ENCODE peak calls at places on chromosomes 7 and 10, in ten cellular contexts. One of them, this sample, is unnamed. For H3K4me1, the result is how much of the 10 kb centered on the place peaks cover.

GRCh38 chr10:5987747-5988146 is 10.4 kb upstream of the IL15RA start:
- DNase-seq in SK-N-SH: no peak
- DNase-seq in GM23248: no peak
- DNase-seq in psoas muscle: peak
- DNase-seq in suprapubic skin: peak
- DNase-seq in right cardiac atrium: peak
- DNase-seq in IMR-90: no peak
- DNase-seq in astrocyte: no peak
- DNase-seq in fibroblast of lung: no peak
- DNase-seq in colonic mucosa: no peak
- DNase-seq in this sample: no peak

GRCh38 chr7:81167934-81168333 is 249.1 kb upstream of the SEMA3C start:
- DNase-seq in SK-N-SH: no peak
- DNase-seq in GM23248: no peak
- DNase-seq in psoas muscle: no peak
- DNase-seq in suprapubic skin: no peak
- DNase-seq in right cardiac atrium: no peak
- DNase-seq in IMR-90: no peak
- DNase-seq in astrocyte: no peak
- DNase-seq in fibroblast of lung: no peak
- DNase-seq in colonic mucosa: no peak
- DNase-seq in this sample: no peak

GRCh38 chr7:97959046-97959445 is 30.9 kb downstream of the OCM2 start:
- DNase-seq in SK-N-SH: no peak
- DNase-seq in GM23248: no peak
- DNase-seq in psoas muscle: no peak
- DNase-seq in suprapubic skin: no peak
- DNase-seq in right cardiac atrium: no peak
- DNase-seq in IMR-90: no peak
- DNase-seq in astrocyte: no peak
- DNase-seq in fibroblast of lung: no peak
- DNase-seq in colonic mucosa: no peak
- DNase-seq in this sample: no peak

GRCh38 chr10:48215148-48215982 is 59.1 kb downstream of the FRMPD2 start:
- DNase-seq in SK-N-SH: peak
- DNase-seq in GM23248: peak
- DNase-seq in psoas muscle: no peak
- DNase-seq in suprapubic skin: no peak
- DNase-seq in right cardiac atrium: no peak
- DNase-seq in IMR-90: peak
- DNase-seq in astrocyte: no peak
- DNase-seq in fibroblast of lung: peak
- DNase-seq in colonic mucosa: peak
- DNase-seq in this sample: peak

GRCh38 chr10:60566027-60566575 is 176.4 kb upstream of the ANK3 start:
- DNase-seq in SK-N-SH: no peak
- DNase-seq in GM23248: no peak
- DNase-seq in psoas muscle: no peak
- DNase-seq in suprapubic skin: no peak
- DNase-seq in right cardiac atrium: no peak
- DNase-seq in IMR-90: no peak
- DNase-seq in astrocyte: no peak
- DNase-seq in fibroblast of lung: no peak
- DNase-seq in colonic mucosa: no peak
- DNase-seq in this sample: no peak

GRCh38 chr10:97481071-97481470 is 17.2 kb downstream of the MMS19 start:
- DNase-seq in SK-N-SH: no peak
- DNase-seq in GM23248: no peak
- DNase-seq in psoas muscle: no peak
- DNase-seq in suprapubic skin: no peak
- DNase-seq in right cardiac atrium: no peak
- DNase-seq in IMR-90: peak
- DNase-seq in astrocyte: no peak
- DNase-seq in fibroblast of lung: no peak
- DNase-seq in colonic mucosa: no peak
- DNase-seq in this sample: no peak

GRCh38 chr10:120897343-120897742 is 46.2 kb downstream of the WDR11 start:
- DNase-seq in SK-N-SH: no peak
- DNase-seq in GM23248: no peak
- DNase-seq in psoas muscle: no peak
- DNase-seq in suprapubic skin: no peak
- DNase-seq in right cardiac atrium: no peak
- DNase-seq in IMR-90: peak
- DNase-seq in astrocyte: no peak
- DNase-seq in fibroblast of lung: peak
- DNase-seq in colonic mucosa: no peak
- DNase-seq in this sample: no peak

GRCh38 chr7:111736475-111736874 is 174.2 kb upstream of the IMMP2L start:
- DNase-seq in SK-N-SH: no peak
- DNase-seq in GM23248: peak
- DNase-seq in psoas muscle: no peak
- DNase-seq in suprapubic skin: no peak
- DNase-seq in right cardiac atrium: no peak
- DNase-seq in IMR-90: peak
- DNase-seq in astrocyte: peak
- DNase-seq in fibroblast of lung: no peak
- DNase-seq in colonic mucosa: no peak
- DNase-seq in this sample: no peak

GRCh38 chr10:128096486-128097199 is 29.6 kb downstream of the MKI67 start:
- DNase-seq in SK-N-SH: no peak
- DNase-seq in GM23248: peak
- DNase-seq in psoas muscle: no peak
- DNase-seq in suprapubic skin: no peak
- DNase-seq in right cardiac atrium: no peak
- DNase-seq in IMR-90: no peak
- DNase-seq in astrocyte: no peak
- DNase-seq in fibroblast of lung: no peak
- DNase-seq in colonic mucosa: no peak
- DNase-seq in this sample: no peak

GRCh38 chr10:70480254-70480861 is 1.8 kb downstream of the PALD1 start:
- DNase-seq in SK-N-SH: no peak
- DNase-seq in GM23248: no peak
- DNase-seq in psoas muscle: no peak
- DNase-seq in suprapubic skin: no peak
- DNase-seq in right cardiac atrium: peak
- DNase-seq in IMR-90: no peak
- DNase-seq in astrocyte: no peak
- DNase-seq in fibroblast of lung: no peak
- DNase-seq in colonic mucosa: no peak
- DNase-seq in this sample: peak

GRCh38 chr7:128302110-128302509 is 41.6 kb downstream of the RBM28 start:
- DNase-seq in SK-N-SH: no peak
- DNase-seq in GM23248: peak
- DNase-seq in psoas muscle: no peak
- DNase-seq in suprapubic skin: no peak
- DNase-seq in right cardiac atrium: peak
- DNase-seq in IMR-90: no peak
- DNase-seq in astrocyte: no peak
- DNase-seq in fibroblast of lung: no peak
- DNase-seq in colonic mucosa: no peak
- DNase-seq in this sample: no peak
- H3K4me3 ChIP-seq in SK-N-SH: no peak
- H3K4me3 ChIP-seq in GM23248: no peak
- H3K4me3 ChIP-seq in psoas muscle: no peak
- H3K4me3 ChIP-seq in suprapubic skin: no peak
- H3K4me3 ChIP-seq in right cardiac atrium: no peak
- H3K4me3 ChIP-seq in IMR-90: no peak
- H3K4me3 ChIP-seq in astrocyte: no peak
- H3K4me3 ChIP-seq in fibroblast of lung: no peak
- H3K4me3 ChIP-seq in colonic mucosa: no peak
- H3K4me3 ChIP-seq in this sample: no peak

DNA sequence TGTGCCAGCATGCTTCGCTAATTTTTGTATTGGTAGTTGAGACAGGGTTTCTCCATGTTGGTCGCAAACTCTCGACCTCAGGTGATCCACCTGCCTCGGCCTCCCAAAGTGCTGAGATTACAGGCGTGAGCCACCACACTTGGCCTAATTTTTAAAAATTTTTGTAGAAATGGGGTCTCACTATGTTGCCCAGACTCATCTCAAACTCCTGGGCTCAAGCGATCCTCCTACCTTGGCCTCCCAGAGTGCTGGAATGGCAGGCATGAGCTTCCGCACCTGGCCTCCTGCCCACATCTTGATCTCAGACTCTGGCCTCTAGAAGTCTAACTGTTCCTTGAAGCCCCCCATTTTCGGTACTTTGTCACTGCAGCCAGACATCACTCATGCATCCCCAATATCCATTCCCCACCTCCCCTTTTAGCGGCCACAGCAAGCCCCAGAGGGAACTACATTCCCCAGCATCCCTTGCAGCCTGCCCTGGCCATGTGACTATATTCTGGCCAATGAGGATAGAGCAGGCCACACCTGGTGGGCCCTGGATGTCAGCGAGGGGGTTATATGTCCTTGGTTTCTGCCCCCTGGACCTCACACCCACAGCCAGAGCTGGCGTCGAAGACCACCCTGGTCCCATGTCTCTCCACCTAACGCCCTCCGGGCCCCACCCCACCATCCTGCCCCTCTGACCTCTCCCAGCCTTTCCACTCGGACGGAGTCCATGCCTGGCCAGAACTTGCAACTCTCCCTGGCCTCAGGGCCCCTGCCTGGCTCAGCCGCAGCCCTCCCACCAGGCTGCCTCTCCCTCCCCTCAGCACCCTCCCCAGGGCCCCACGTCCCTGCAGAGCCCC is 33.8 kb downstream of the MICALL2 start:
- DNase-seq in SK-N-SH: peak
- DNase-seq in GM23248: peak
- DNase-seq in psoas muscle: no peak
- DNase-seq in suprapubic skin: no peak
- DNase-seq in right cardiac atrium: no peak
- DNase-seq in IMR-90: no peak
- DNase-seq in astrocyte: no peak
- DNase-seq in fibroblast of lung: no peak
- DNase-seq in colonic mucosa: no peak
- DNase-seq in this sample: no peak
- H3K4me1 ChIP-seq in SK-N-SH: under half
- H3K4me1 ChIP-seq in GM23248: under half
- H3K4me1 ChIP-seq in psoas muscle: under half
- H3K4me1 ChIP-seq in suprapubic skin: under half
- H3K4me1 ChIP-seq in right cardiac atrium: under half
- H3K4me1 ChIP-seq in IMR-90: under half
- H3K4me1 ChIP-seq in astrocyte: under half
- H3K4me1 ChIP-seq in fibroblast of lung: under half
- H3K4me1 ChIP-seq in colonic mucosa: under half
- H3K4me1 ChIP-seq in this sample: under half

DNA sequence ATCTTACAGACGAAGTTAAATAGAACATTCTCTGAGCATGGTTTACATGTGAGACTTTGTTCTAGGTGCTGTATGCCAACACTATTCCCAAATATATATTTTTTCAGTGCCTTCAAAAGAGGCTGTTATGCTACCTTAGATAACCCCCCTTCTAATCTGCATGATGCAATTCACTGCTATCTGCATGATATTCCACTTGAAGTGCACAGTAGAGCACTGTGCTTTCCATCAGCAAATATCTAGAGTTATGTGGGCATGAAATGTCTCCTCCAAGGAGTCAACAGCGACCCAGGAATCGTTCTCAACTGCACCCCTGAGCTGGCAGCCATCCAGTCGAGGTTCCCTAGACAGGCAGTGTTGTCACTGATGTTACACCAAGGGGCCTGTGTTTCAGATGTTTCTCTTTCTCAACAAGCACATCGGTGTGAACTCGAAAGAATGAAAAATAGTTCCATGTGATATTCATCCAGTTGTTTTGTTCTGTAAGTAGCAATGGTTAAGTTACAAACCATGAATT is 88.3 kb downstream of the PDE1C start:
- DNase-seq in SK-N-SH: no peak
- DNase-seq in GM23248: no peak
- DNase-seq in psoas muscle: no peak
- DNase-seq in suprapubic skin: no peak
- DNase-seq in right cardiac atrium: peak
- DNase-seq in IMR-90: no peak
- DNase-seq in astrocyte: no peak
- DNase-seq in fibroblast of lung: no peak
- DNase-seq in colonic mucosa: no peak
- DNase-seq in this sample: no peak
- H3K4me3 ChIP-seq in SK-N-SH: no peak
- H3K4me3 ChIP-seq in GM23248: no peak
- H3K4me3 ChIP-seq in psoas muscle: no peak
- H3K4me3 ChIP-seq in suprapubic skin: no peak
- H3K4me3 ChIP-seq in right cardiac atrium: no peak
- H3K4me3 ChIP-seq in IMR-90: no peak
- H3K4me3 ChIP-seq in astrocyte: no peak
- H3K4me3 ChIP-seq in fibroblast of lung: no peak
- H3K4me3 ChIP-seq in colonic mucosa: no peak
- H3K4me3 ChIP-seq in this sample: no peak

GRCh38 chr7:144821069-144821468 is 14.8 kb downstream of the TPK1 start:
- DNase-seq in SK-N-SH: no peak
- DNase-seq in GM23248: no peak
- DNase-seq in psoas muscle: no peak
- DNase-seq in suprapubic skin: no peak
- DNase-seq in right cardiac atrium: no peak
- DNase-seq in IMR-90: no peak
- DNase-seq in astrocyte: no peak
- DNase-seq in fibroblast of lung: no peak
- DNase-seq in colonic mucosa: no peak
- DNase-seq in this sample: no peak

GRCh38 chr7:144820557-144820956 is 15.3 kb downstream of the TPK1 start:
- DNase-seq in SK-N-SH: no peak
- DNase-seq in GM23248: no peak
- DNase-seq in psoas muscle: no peak
- DNase-seq in suprapubic skin: no peak
- DNase-seq in right cardiac atrium: no peak
- DNase-seq in IMR-90: no peak
- DNase-seq in astrocyte: no peak
- DNase-seq in fibroblast of lung: no peak
- DNase-seq in colonic mucosa: no peak
- DNase-seq in this sample: no peak

GRCh38 chr7:144819566-144819965 is 16.3 kb downstream of the TPK1 start:
- DNase-seq in SK-N-SH: no peak
- DNase-seq in GM23248: no peak
- DNase-seq in psoas muscle: no peak
- DNase-seq in suprapubic skin: no peak
- DNase-seq in right cardiac atrium: no peak
- DNase-seq in IMR-90: no peak
- DNase-seq in astrocyte: no peak
- DNase-seq in fibroblast of lung: no peak
- DNase-seq in colonic mucosa: no peak
- DNase-seq in this sample: no peak

GRCh38 chr7:144817001-144817400 is 18.9 kb downstream of the TPK1 start:
- DNase-seq in SK-N-SH: no peak
- DNase-seq in GM23248: no peak
- DNase-seq in psoas muscle: no peak
- DNase-seq in suprapubic skin: no peak
- DNase-seq in right cardiac atrium: no peak
- DNase-seq in IMR-90: no peak
- DNase-seq in astrocyte: no peak
- DNase-seq in fibroblast of lung: no peak
- DNase-seq in colonic mucosa: no peak
- DNase-seq in this sample: no peak

GRCh38 chr7:144818516-144818915 is 17.3 kb downstream of the TPK1 start:
- DNase-seq in SK-N-SH: no peak
- DNase-seq in GM23248: no peak
- DNase-seq in psoas muscle: no peak
- DNase-seq in suprapubic skin: no peak
- DNase-seq in right cardiac atrium: no peak
- DNase-seq in IMR-90: no peak
- DNase-seq in astrocyte: no peak
- DNase-seq in fibroblast of lung: peak
- DNase-seq in colonic mucosa: no peak
- DNase-seq in this sample: no peak
- H3K4me1 ChIP-seq in SK-N-SH: under half
- H3K4me1 ChIP-seq in GM23248: under half
- H3K4me1 ChIP-seq in psoas muscle: under half
- H3K4me1 ChIP-seq in suprapubic skin: under half
- H3K4me1 ChIP-seq in right cardiac atrium: under half
- H3K4me1 ChIP-seq in IMR-90: under half
- H3K4me1 ChIP-seq in astrocyte: under half
- H3K4me1 ChIP-seq in fibroblast of lung: under half
- H3K4me1 ChIP-seq in colonic mucosa: under half
- H3K4me1 ChIP-seq in this sample: under half